ENCODE peak calls at places on chromosomes 4 and X, in five cellular contexts. H is fibroblast of the aortic adventitia, P is GM20000, U is natural killer cell, E is epithelial cell of esophagus. M is an unnamed sample.

GRCh38 chr4:3781193-3781886 is 15.2 kb downstream of the ADRA2C start:
- DNase-seq in U (no peak), E (no peak), H (no peak), P (no peak), M (no peak)

GRCh38 chr4:140187316-140187695 is 33.3 kb upstream of the MAML3 start:
- DNase-seq in P (no peak), U (no peak), E (peak), H (no peak), M (no peak)

GRCh38 chr4:8333726-8334460 is 64.3 kb downstream of the HTRA3 start:
- DNase-seq in H (no peak), U (no peak), E (no peak), P (no peak), M (peak)

GRCh38 chrX:34875204-34875603 is 67.4 kb upstream of the FAM47B start:
- DNase-seq in H (peak), U (no peak), E (peak), P (no peak), M (no peak)

GRCh38 chrX:17741123-17741511 is 3.8 kb downstream of the SCML1 start:
- DNase-seq in H (no peak), U (no peak), P (no peak), E (no peak), M (no peak)

GRCh38 chrX:17833954-17834353 is 27.1 kb downstream of the RAI2 start:
- DNase-seq in U (no peak), H (no peak), E (no peak), P (no peak), M (no peak)

GRCh38 chrX:7927259-7928167 is at the start of gene PNPLA4:
- DNase-seq in H (peak), E (peak), U (peak), P (peak), M (no peak)

GRCh38 chrX:125398959-125399440 is 79.3 kb downstream of the TEX13C start:
- DNase-seq in U (no peak), P (no peak), E (no peak), H (no peak), M (no peak)

GRCh38 chr4:169859366-169860216 is 101.8 kb upstream of the HPF1 start:
- DNase-seq in E (no peak), U (no peak), P (no peak), H (no peak), M (no peak)

GRCh38 chr4:74451214-74451661 is 6.3 kb downstream of the AREG start:
- DNase-seq in E (peak), U (no peak), H (peak), P (no peak), M (no peak)

GRCh38 chr4:121016630-121017029 is 55.7 kb downstream of the NDNF start:
- DNase-seq in E (no peak), H (no peak), U (no peak), P (no peak), M (no peak)

GRCh38 chr4:77193511-77194236 is 36.7 kb downstream of the CCNG2 start:
- DNase-seq in P (peak), E (no peak), U (peak), H (no peak), M (no peak)

GRCh38 chr4:71141125-71141524 is 147.7 kb downstream of the DCK start:
- DNase-seq in P (peak), E (no peak), H (no peak), U (no peak), M (no peak)

GRCh38 chr4:108415389-108415788 is 205.0 kb upstream of the RPL34 start:
- DNase-seq in H (no peak), P (no peak), U (no peak), E (no peak), M (no peak)

GRCh38 chrX:53323196-53323595 is 41.8 kb upstream of the IQSEC2 start:
- DNase-seq in E (no peak), H (no peak), P (no peak), U (no peak), M (no peak)

GRCh38 chr4:7347981-7348380 is 86.7 kb downstream of the PSAPL1 start:
- DNase-seq in E (no peak), P (no peak), U (no peak), H (no peak), M (no peak)

GRCh38 chrX:136163694-136164093 is 16.4 kb downstream of the FHL1 start:
- DNase-seq in U (no peak), E (no peak), H (peak), P (no peak), M (no peak)

GRCh38 chr4:813900-814299 is 12.0 kb downstream of the CPLX1 start:
- DNase-seq in E (no peak), P (no peak), U (no peak), H (no peak), M (peak)

GRCh38 chrX:82961129-82961528 is 547.0 kb upstream of the POU3F4 start:
- DNase-seq in P (no peak), U (no peak), E (no peak), H (no peak), M (no peak)

GRCh38 chr4:47482326-47482725 is 2.7 kb upstream of the ATP10D start:
- DNase-seq in E (peak), U (no peak), P (no peak), H (peak), M (no peak)

GRCh38 chr4:147862043-147862692 is 130.3 kb downstream of the ARHGAP10 start:
- DNase-seq in U (no peak), H (no peak), E (no peak), P (no peak), M (no peak)

GRCh38 chr4:147864591-147864990 is 132.7 kb downstream of the ARHGAP10 start:
- DNase-seq in P (no peak), H (peak), E (no peak), U (no peak), M (no peak)

GRCh38 chr4:147863808-147864472 is 132.1 kb downstream of the ARHGAP10 start:
- DNase-seq in H (peak), U (no peak), P (no peak), E (no peak), M (no peak)

GRCh38 chr4:147860960-147861359 is 129.1 kb downstream of the ARHGAP10 start:
- DNase-seq in P (no peak), U (no peak), E (no peak), H (no peak), M (no peak)

GRCh38 chr4:147863111-147863747 is 131.3 kb downstream of the ARHGAP10 start:
- DNase-seq in P (no peak), U (no peak), E (no peak), H (peak), M (no peak)
- TF ChIP-seq CTCF in P (no peak), U (no peak), E (no peak), H (peak), M (peak)

GRCh38 chr4:155984398-155984797 is 30.7 kb upstream of the CTSO start:
- DNase-seq in U (no peak), E (no peak), P (no peak), H (no peak), M (no peak)
- TF ChIP-seq CTCF in U (no peak), E (no peak), P (no peak), H (no peak), M (no peak)

DNA sequence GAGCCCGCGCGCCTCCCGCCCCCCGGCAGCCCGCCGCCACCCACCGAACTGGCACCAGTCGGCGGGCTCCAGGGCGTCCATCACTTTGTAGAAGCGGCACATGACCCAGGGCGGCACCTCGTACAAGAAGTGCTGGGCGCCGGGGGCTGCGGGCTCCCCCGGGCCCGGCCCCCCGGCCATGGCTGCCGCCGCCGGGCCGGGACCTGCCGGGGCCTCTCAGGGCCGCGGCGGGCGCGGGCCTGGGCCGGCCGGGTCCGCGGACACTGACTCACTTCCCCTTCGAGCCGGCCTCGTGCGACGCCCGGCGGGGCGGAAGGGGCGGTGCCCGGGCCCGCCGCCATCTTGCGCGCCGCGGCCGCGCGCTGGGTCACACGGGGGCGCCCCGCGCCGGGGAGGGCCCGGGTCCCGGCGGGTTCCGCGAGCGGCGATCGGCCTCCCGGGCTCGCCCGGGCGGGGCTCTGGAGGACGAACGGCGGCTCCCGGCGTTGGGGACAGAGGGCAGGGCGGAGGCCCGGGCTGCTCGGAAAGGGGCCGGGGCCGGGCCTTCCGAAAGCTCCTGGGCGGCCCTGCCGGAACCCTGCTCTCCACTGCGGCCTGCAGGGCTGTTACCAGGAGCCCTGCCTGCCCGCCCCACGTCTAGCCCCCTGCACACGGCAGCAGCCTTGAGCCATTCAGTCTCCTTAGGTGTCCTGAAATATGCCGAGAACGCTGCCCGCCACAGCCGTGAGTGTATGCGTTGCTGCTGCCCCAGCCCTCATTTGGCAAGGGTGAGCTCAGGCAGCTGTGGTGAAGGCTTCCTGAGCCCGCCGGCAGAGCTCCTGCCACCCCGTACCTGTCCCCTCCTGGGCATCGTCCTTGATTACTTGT is at the start of gene IRAK1:
- DNase-seq in P (peak), U (peak), H (peak), E (peak), M (no peak)
- TF ChIP-seq CTCF in P (no peak), U (no peak), H (no peak), E (no peak), M (no peak)

DNA sequence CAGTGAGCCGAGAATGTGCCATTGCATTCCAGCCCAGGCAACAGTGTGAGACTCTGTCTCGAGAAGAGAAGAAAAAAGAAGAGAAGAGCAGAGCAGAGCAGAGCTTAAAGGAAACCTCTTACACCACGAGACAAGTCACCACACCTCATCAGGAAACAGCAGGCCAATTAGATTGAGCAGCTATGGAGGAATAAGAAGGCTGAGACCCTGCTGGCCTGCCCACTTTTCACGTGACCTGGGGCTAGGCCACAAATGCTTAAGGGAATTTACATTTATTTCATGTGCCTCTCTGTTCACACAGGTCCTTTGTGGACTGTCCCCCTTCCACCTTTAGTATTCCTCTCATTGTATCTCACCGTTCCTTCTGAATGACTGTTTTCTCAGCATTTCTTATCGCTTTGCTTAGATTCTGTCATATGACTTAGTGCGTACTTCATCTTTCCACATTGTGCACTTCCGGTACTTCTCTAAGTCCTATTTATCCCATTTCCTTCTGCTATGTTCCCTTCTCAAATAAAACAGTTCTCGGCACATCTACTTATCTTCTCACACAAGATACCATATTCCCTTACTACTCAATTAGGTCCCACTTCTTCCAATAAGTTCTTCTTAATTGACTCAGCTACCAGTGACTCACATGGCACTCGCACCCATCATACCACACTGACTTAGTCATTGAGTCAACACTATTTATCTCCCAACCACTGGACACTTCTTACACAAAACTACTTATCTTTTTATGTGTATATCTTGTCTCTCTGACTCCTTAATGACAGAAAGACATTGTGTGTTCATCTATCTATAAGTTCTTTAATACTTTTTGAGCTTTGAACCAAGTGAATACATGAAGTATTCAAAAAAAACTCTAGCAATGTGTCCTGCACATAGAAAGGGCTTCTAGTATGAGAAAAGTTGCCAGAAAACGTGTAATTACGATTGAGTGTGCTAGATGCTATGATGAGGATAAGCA is 11.0 kb downstream of the CUL4B start:
- DNase-seq in P (no peak), E (peak), U (no peak), H (peak), M (no peak)
- TF ChIP-seq CTCF in P (no peak), E (no peak), U (no peak), H (no peak), M (no peak)

GRCh38 chrX:94058728-94059382 is 384.8 kb downstream of the FAM133A start:
- DNase-seq in P (peak), U (no peak), H (peak), E (peak), M (no peak)
- TF ChIP-seq CTCF in P (no peak), U (no peak), H (peak), E (peak), M (peak)

GRCh38 chr4:164701665-164702064 is 52.3 kb upstream of the SMIM31 start:
- DNase-seq in U (no peak), E (no peak), P (peak), H (no peak), M (no peak)

GRCh38 chr4:164695650-164696049 is 58.3 kb upstream of the SMIM31 start:
- DNase-seq in H (no peak), U (no peak), E (no peak), P (no peak), M (no peak)

DNA sequence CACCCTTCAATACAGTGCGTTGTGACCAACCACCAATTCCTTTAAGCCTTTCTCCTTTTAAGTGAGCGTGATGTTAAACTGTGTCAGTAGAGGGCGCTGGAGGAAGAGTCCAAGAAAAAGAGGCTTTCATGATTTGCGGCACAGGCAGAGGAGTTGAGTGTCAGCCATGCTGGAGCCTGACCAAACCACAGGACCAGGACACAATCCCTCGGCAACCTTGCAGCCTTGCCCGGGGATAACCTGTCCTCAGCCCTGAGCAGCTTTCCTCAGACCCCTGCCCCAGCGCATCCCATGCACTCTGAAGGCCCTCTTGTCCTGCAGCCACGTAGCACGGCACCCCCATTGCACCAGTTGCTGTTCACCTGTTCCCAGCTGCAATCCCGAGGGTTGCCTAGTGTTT is 53.5 kb upstream of the SMIM31 start:
- DNase-seq in U (no peak), P (peak), H (no peak), E (peak), M (no peak)
- TF ChIP-seq CTCF in U (peak), P (no peak), H (no peak), E (peak), M (peak)

GRCh38 chrX:102341867-102342266 is 94.9 kb downstream of the NXF2 start:
- DNase-seq in U (no peak), E (no peak), P (no peak), H (no peak), M (no peak)
- TF ChIP-seq CTCF in U (no peak), E (no peak), P (no peak), H (peak), M (peak)

GRCh38 chrX:144566592-144566991 is 680.7 kb upstream of the SPANXN1 start:
- DNase-seq in E (no peak), P (no peak), U (no peak), H (no peak), M (no peak)
- TF ChIP-seq CTCF in E (no peak), P (no peak), U (no peak), H (no peak), M (no peak)